ENCODE peak calls at places on chromosome 18, in seven cellular contexts. E, P, K, B, S, M and L are unnamed samples.

GRCh38 chr18:34122724-34123334 is 101.9 kb downstream of the NOL4 start:
- DNase-seq in E (no peak), P (peak; percentile 36), S (peak; percentile 55), M (peak; percentile 17), B (peak; percentile 11), K (peak; percentile 38), L (peak; percentile 3)

GRCh38 chr18:22346342-22346967 is 71.3 kb downstream of the CTAGE1 start:
- DNase-seq in P (no peak), K (peak; percentile 8), M (no peak), B (no peak), E (no peak), S (no peak), L (no peak)

GRCh38 chr18:25166113-25166512 is 185.9 kb downstream of the ZNF521 start:
- DNase-seq in E (no peak), S (no peak), K (no peak), M (no peak), P (no peak), B (no peak), L (no peak)

GRCh38 chr18:26419746-26420145 is 128.6 kb downstream of the KCTD1 start:
- DNase-seq in S (peak; percentile 78), B (no peak), P (no peak), E (no peak), K (no peak), M (no peak), L (no peak)

GRCh38 chr18:65592419-65592818 is 158.4 kb upstream of the CDH7 start:
- DNase-seq in K (no peak), E (no peak), M (no peak), S (no peak), P (no peak), B (no peak), L (no peak)

GRCh38 chr18:54787616-54788015 is 40.7 kb upstream of the RAB27B start:
- DNase-seq in K (no peak), B (no peak), P (no peak), E (no peak), S (no peak), M (no peak), L (no peak)

GRCh38 chr18:54712315-54712714 is 116.0 kb upstream of the RAB27B start:
- DNase-seq in S (no peak), B (no peak), E (no peak), P (no peak), M (no peak), K (no peak), L (no peak)

GRCh38 chr18:49491857-49492693 is 5.0 kb upstream of the C18orf32 start:
- DNase-seq in B (peak; percentile 87), E (peak; percentile 88), K (peak; percentile 97), S (peak; percentile 93), P (peak; percentile 98), M (peak; percentile 98), L (peak; percentile 73)

GRCh38 chr18:49899647-49900330 is 86.5 kb upstream of the ACAA2 start:
- DNase-seq in B (no peak), P (peak; percentile 27), K (no peak), E (no peak), M (no peak), S (peak; percentile 51), L (no peak)

GRCh38 chr18:79917351-79918088 is 33.9 kb downstream of the SLC66A2 start:
- DNase-seq in M (no peak), B (no peak), P (no peak), E (peak; percentile 32), S (no peak), K (no peak), L (no peak)

GRCh38 chr18:48021273-48021914 is 90.9 kb upstream of the SMAD2 start:
- DNase-seq in K (no peak), P (no peak), E (no peak), M (no peak), B (no peak), S (no peak), L (no peak)
- TF ChIP-seq TAF1 in K (no peak), P (no peak), E (no peak), M (no peak), B (no peak), S (no peak), L (no peak)

GRCh38 chr18:5841518-5841917 is 53.8 kb downstream of the TMEM200C start:
- DNase-seq in B (no peak), S (no peak), P (no peak), M (no peak), E (no peak), K (no peak), L (no peak)

GRCh38 chr18:5839102-5839501 is 56.2 kb downstream of the TMEM200C start:
- DNase-seq in B (no peak), K (no peak), M (no peak), S (no peak), P (no peak), E (no peak), L (no peak)

GRCh38 chr18:5842653-5843052 is 52.7 kb downstream of the TMEM200C start:
- DNase-seq in E (no peak), P (peak; percentile 10), M (no peak), K (no peak), B (no peak), S (no peak), L (no peak)
- TF ChIP-seq TAF1 in E (no peak), P (no peak), M (no peak), K (no peak), B (no peak), S (no peak), L (no peak)

DNA sequence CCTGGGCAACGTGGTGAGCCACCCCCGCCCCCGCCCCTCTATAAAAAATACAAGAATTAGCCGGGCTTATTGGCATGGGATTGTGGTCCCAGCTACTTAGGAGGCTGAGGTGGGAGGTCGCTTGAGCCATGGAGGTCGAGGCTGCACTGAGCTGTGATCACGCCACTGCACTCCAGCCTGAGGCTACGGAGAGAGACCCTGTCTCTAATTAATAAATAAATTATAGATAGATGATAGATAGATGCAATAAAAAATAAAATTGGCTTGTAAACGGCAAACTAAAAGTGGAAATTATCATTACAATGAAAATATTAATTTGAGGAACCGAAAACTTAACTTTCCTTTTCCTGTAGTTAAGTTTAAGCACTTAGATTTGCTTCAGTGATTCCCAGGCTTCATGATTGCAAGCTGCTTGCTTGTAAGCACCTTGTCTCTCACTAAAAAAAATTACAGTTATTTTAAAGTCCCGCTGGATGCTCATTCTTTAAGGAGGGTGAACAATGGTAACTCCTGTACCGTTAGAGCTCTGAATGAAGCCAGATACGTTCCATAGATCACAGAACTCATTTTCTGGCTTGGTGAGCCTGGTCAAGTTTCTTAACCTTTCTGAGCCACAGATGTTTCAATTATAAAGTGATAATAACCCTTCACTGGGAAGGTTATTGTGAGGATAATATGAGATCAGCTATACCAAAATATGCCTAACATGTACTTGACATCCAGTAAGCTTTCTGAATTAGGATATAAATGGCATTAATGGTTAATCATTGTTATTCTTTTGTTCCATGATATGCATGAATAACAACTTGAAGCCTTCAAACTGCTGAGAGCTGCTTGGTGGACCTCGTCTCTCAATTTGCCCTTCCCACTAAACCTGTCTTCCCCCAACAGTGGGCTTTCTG is 9.4 kb upstream of the NARS1 start:
- DNase-seq in P (no peak), E (no peak), S (no peak), B (no peak), K (no peak), M (peak; percentile 44), L (no peak)
- TF ChIP-seq TAF1 in P (no peak), E (no peak), S (no peak), B (no peak), K (no peak), M (no peak), L (no peak)

DNA sequence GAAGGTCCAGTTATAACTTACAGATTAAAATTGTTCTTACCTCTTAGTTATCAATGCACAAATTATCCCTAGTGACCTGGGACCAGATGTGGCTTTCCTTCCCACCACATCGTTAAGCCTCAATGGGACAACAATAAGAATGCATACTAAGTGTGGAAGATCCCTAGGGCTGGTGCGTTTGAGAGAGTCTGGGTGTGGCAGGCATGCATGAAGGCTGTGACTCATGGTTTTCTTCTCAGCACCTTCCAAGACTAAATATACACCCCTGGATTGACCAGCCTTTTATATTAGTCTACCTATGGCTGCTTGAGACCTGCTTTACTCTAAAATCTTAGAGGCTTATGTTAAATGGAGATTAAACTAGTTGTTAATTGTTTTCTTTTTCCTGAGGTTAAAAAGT is 261.7 kb upstream of the SLC14A2 start:
- DNase-seq in K (no peak), M (no peak), S (no peak), B (no peak), P (no peak), E (no peak), L (no peak)
- TF ChIP-seq TAF1 in K (no peak), M (no peak), S (no peak), B (no peak), P (no peak), E (no peak), L (no peak)

GRCh38 chr18:69250305-69251151 is 150.2 kb upstream of the DOK6 start:
- DNase-seq in B (no peak), S (no peak), E (no peak), M (no peak), P (no peak), K (no peak), L (no peak)
- TF ChIP-seq TAF1 in B (no peak), S (no peak), E (no peak), M (no peak), P (no peak), K (no peak), L (no peak)

DNA sequence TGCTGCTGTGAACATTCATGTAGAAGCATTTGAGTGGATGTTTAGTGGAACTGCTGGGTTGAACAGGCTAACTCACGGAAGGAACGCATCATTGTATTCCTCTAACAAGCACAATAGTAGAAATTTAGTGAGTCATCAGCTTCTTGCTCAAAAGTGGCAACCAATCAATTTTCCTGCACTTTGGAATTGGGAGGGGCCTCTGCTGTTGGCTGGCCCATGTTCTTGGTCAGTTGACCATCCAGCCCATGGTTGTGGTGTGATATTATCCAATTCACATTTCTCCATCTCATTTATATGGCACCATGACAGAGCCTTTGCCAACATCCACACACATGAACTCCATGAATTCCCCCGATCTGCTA is 95.0 kb downstream of the TNFRSF11A start:
- DNase-seq in S (no peak), B (no peak), M (no peak), E (no peak), P (peak; percentile 85), K (peak; percentile 28), L (no peak)
- TF ChIP-seq TAF1 in S (no peak), B (no peak), M (no peak), E (no peak), P (no peak), K (no peak), L (no peak)

GRCh38 chr18:72588339-72588738 is 44.2 kb upstream of the CBLN2 start:
- DNase-seq in K (no peak), B (no peak), E (no peak), M (no peak), S (no peak), P (no peak), L (no peak)
- TF ChIP-seq TAF1 in K (no peak), B (no peak), E (no peak), M (no peak), S (no peak), P (no peak), L (no peak)